ENCODE peak calls at places on chromosomes 4 and X, in four cellular contexts. One of them, this sample, is unnamed.

GRCh38 chr4:3740256-3740655 is 25.9 kb upstream of the ADRA2C start:
- DNase-seq in IMR-90: no peak
- DNase-seq in mesenchymal stem cell: no peak
- DNase-seq in H1: no peak
- DNase-seq in this sample: no peak

GRCh38 chr4:39312821-39313220 is 53.3 kb downstream of the RFC1 start:
- DNase-seq in IMR-90: no peak
- DNase-seq in mesenchymal stem cell: no peak
- DNase-seq in H1: no peak
- DNase-seq in this sample: no peak

GRCh38 chrX:68824152-68824433 is 4.7 kb upstream of the EFNB1 start:
- DNase-seq in IMR-90: no peak
- DNase-seq in mesenchymal stem cell: no peak
- DNase-seq in H1: no peak
- DNase-seq in this sample: no peak

GRCh38 chr4:87844476-87844875 is 11.7 kb downstream of the MEPE start:
- DNase-seq in IMR-90: no peak
- DNase-seq in mesenchymal stem cell: peak
- DNase-seq in H1: no peak
- DNase-seq in this sample: no peak

GRCh38 chr4:18458465-18458864 is 436.9 kb upstream of the LCORL start:
- DNase-seq in IMR-90: no peak
- DNase-seq in mesenchymal stem cell: no peak
- DNase-seq in H1: no peak
- DNase-seq in this sample: no peak

GRCh38 chr4:80362578-80363181 is 27.1 kb downstream of the CFAP299 start:
- DNase-seq in IMR-90: peak
- DNase-seq in mesenchymal stem cell: peak
- DNase-seq in H1: peak
- DNase-seq in this sample: peak

GRCh38 chr4:128635939-128636551 is 173.5 kb upstream of the JADE1 start:
- DNase-seq in IMR-90: no peak
- DNase-seq in mesenchymal stem cell: peak
- DNase-seq in H1: peak
- DNase-seq in this sample: no peak

GRCh38 chr4:26899991-26900390 is 39.4 kb downstream of the STIM2 start:
- DNase-seq in IMR-90: no peak
- DNase-seq in mesenchymal stem cell: peak
- DNase-seq in H1: no peak
- DNase-seq in this sample: no peak

GRCh38 chr4:18961879-18962278 is 940.3 kb upstream of the LCORL start:
- DNase-seq in IMR-90: no peak
- DNase-seq in mesenchymal stem cell: no peak
- DNase-seq in H1: no peak
- DNase-seq in this sample: no peak

GRCh38 chrX:69231903-69232302 is 66.7 kb upstream of the PJA1 start:
- DNase-seq in IMR-90: no peak
- DNase-seq in mesenchymal stem cell: no peak
- DNase-seq in H1: no peak
- DNase-seq in this sample: no peak

GRCh38 chrX:3697220-3697684 is 16.2 kb downstream of the PRKX start:
- DNase-seq in IMR-90: no peak
- DNase-seq in mesenchymal stem cell: no peak
- DNase-seq in H1: no peak
- DNase-seq in this sample: no peak

GRCh38 chr4:114217150-114217817 is 237.8 kb upstream of the ARSJ start:
- DNase-seq in IMR-90: no peak
- DNase-seq in mesenchymal stem cell: no peak
- DNase-seq in H1: no peak
- DNase-seq in this sample: no peak

GRCh38 chr4:105978684-105979296 is 83.5 kb downstream of the NPNT start:
- DNase-seq in IMR-90: no peak
- DNase-seq in mesenchymal stem cell: peak
- DNase-seq in H1: no peak
- DNase-seq in this sample: no peak

GRCh38 chrX:134460861-134461218 is 875 bp downstream of the HPRT1 start:
- DNase-seq in IMR-90: peak
- DNase-seq in mesenchymal stem cell: peak
- DNase-seq in H1: no peak
- DNase-seq in this sample: no peak

GRCh38 chr4:44257461-44257860 is 191.1 kb downstream of the KCTD8 start:
- DNase-seq in IMR-90: no peak
- DNase-seq in mesenchymal stem cell: no peak
- DNase-seq in H1: no peak
- DNase-seq in this sample: no peak

GRCh38 chr4:8419222-8420041 is 21.1 kb downstream of the ACOX3 start:
- DNase-seq in IMR-90: peak
- DNase-seq in mesenchymal stem cell: peak
- DNase-seq in H1: no peak
- DNase-seq in this sample: no peak

GRCh38 chrX:46837543-46838481 is 969 bp downstream of the RP2 start:
- DNase-seq in IMR-90: peak
- DNase-seq in mesenchymal stem cell: peak
- DNase-seq in H1: no peak
- DNase-seq in this sample: no peak

GRCh38 chr4:21726255-21726815 is 222.2 kb downstream of the KCNIP4 start:
- DNase-seq in IMR-90: no peak
- DNase-seq in mesenchymal stem cell: peak
- DNase-seq in H1: no peak
- DNase-seq in this sample: no peak

GRCh38 chrX:10016516-10017132 is 49.5 kb downstream of the CLDN34 start:
- DNase-seq in IMR-90: no peak
- DNase-seq in mesenchymal stem cell: no peak
- DNase-seq in H1: no peak
- DNase-seq in this sample: no peak

GRCh38 chr4:39689970-39690369 is 8.0 kb upstream of the UBE2K start:
- DNase-seq in IMR-90: no peak
- DNase-seq in mesenchymal stem cell: no peak
- DNase-seq in H1: no peak
- DNase-seq in this sample: no peak

GRCh38 chr4:151810476-151810875 is 49.7 kb upstream of the GATB start:
- DNase-seq in IMR-90: no peak
- DNase-seq in mesenchymal stem cell: no peak
- DNase-seq in H1: no peak
- DNase-seq in this sample: no peak

GRCh38 chr4:145825255-145825654 is 113.4 kb downstream of the ZNF827 start:
- DNase-seq in IMR-90: no peak
- DNase-seq in mesenchymal stem cell: no peak
- DNase-seq in H1: no peak
- DNase-seq in this sample: no peak
- H3K23ac ChIP-seq in IMR-90: no peak
- H3K23ac ChIP-seq in mesenchymal stem cell: no peak
- H3K23ac ChIP-seq in H1: no peak
- H3K23ac ChIP-seq in this sample: no peak

GRCh38 chrX:67734111-67734753 is 190.4 kb downstream of the AR start:
- DNase-seq in IMR-90: no peak
- DNase-seq in mesenchymal stem cell: no peak
- DNase-seq in H1: no peak
- DNase-seq in this sample: no peak
- H3K4me3 ChIP-seq in IMR-90: no peak
- H3K4me3 ChIP-seq in mesenchymal stem cell: no peak
- H3K4me3 ChIP-seq in H1: no peak
- H3K4me3 ChIP-seq in this sample: no peak

GRCh38 chr4:115852767-115853091 is 739.3 kb upstream of the NDST4 start:
- DNase-seq in IMR-90: no peak
- DNase-seq in mesenchymal stem cell: no peak
- DNase-seq in H1: no peak
- DNase-seq in this sample: no peak
- H2BK15ac ChIP-seq in IMR-90: no peak
- H2BK15ac ChIP-seq in mesenchymal stem cell: no peak
- H2BK15ac ChIP-seq in H1: peak
- H2BK15ac ChIP-seq in this sample: no peak

DNA sequence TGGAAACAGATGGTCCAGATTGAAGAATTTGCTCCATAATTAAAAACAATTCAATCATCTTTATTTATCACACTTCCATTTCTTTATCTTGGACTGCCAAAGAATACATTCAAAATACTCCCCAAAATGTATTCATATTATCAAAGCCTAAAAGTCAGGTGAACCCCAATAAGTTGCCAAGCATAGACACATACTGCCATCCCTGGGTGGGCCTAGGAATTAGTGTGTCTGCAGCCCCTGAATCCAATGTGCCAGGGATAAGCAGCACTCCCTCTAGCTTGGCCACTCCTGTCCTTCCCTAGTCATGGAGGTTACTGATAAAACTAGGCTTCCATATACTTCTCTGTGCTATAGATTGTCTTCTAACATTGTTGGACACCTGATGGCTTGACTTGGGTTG is 199.9 kb downstream of the TENM3 start:
- DNase-seq in IMR-90: no peak
- DNase-seq in mesenchymal stem cell: no peak
- DNase-seq in H1: no peak
- DNase-seq in this sample: no peak
- H3K23ac ChIP-seq in IMR-90: no peak
- H3K23ac ChIP-seq in mesenchymal stem cell: no peak
- H3K23ac ChIP-seq in H1: no peak
- H3K23ac ChIP-seq in this sample: no peak

DNA sequence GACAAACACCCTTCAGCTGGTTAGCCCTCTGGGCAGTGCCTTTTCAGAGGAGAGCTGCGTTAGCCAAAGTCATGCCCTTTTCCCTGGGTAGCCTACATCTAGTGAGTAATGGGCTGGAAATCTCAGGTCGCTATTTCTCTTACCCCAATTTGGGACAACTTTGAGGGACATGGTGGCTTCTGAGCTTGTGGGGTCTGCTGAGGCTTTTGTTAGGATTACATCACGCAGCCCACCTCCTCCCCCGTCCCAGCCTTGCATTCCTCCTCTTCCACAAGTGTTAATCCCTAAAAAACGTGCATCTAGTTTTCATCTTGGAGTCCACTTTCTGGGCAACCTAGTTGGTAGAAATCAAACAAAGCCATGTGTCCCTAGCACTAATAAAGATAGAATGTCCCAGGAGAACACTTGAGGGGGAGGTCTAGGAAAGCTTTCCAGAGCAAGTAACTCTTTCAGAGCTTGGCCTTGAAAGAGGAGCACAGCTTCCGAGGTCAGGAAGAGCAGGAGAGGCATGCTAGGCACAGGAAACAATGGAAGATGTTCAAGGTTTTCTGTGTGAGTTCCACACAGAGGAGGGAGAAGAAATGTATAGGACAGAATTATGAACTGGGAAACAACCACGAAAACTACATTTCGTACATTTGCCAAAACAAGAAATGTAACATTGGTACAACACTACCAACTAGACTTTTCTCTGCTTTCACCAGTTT is 2.8 kb downstream of the MRFAP1 start:
- DNase-seq in IMR-90: no peak
- DNase-seq in mesenchymal stem cell: no peak
- DNase-seq in H1: no peak
- DNase-seq in this sample: no peak
- H3K4me3 ChIP-seq in IMR-90: no peak
- H3K4me3 ChIP-seq in mesenchymal stem cell: no peak
- H3K4me3 ChIP-seq in H1: no peak
- H3K4me3 ChIP-seq in this sample: no peak

GRCh38 chr4:109846395-109847098 is 1.4 kb upstream of the LRIT3 start:
- DNase-seq in IMR-90: no peak
- DNase-seq in mesenchymal stem cell: no peak
- DNase-seq in H1: no peak
- DNase-seq in this sample: no peak
- H2BK15ac ChIP-seq in IMR-90: no peak
- H2BK15ac ChIP-seq in mesenchymal stem cell: no peak
- H2BK15ac ChIP-seq in H1: no peak
- H2BK15ac ChIP-seq in this sample: no peak